ENCODE peak calls at places on chromosomes 3 and 15, in seven cellular contexts. One of them, this sample, is unnamed.

GRCh38 chr3:16513141-16514020 is at the start of gene RFTN1:
- DNase-seq in K562: peak
- DNase-seq in H1: peak
- DNase-seq in GM12878: no peak
- DNase-seq in HCT116: no peak
- DNase-seq in SK-N-SH: peak
- DNase-seq in HepG2: no peak
- DNase-seq in this sample: peak

GRCh38 chr3:167814441-167814951 is 79.0 kb downstream of the SERPINI1 start:
- DNase-seq in K562: no peak
- DNase-seq in H1: no peak
- DNase-seq in GM12878: no peak
- DNase-seq in HCT116: no peak
- DNase-seq in SK-N-SH: peak
- DNase-seq in HepG2: peak
- DNase-seq in this sample: no peak

GRCh38 chr3:32310336-32310735 is 71.9 kb downstream of the CMTM8 start:
- DNase-seq in K562: no peak
- DNase-seq in H1: no peak
- DNase-seq in GM12878: no peak
- DNase-seq in HCT116: no peak
- DNase-seq in SK-N-SH: no peak
- DNase-seq in HepG2: no peak
- DNase-seq in this sample: no peak

GRCh38 chr15:45441686-45442085 is 63.3 kb upstream of the GATM start:
- DNase-seq in K562: no peak
- DNase-seq in H1: no peak
- DNase-seq in GM12878: no peak
- DNase-seq in HCT116: no peak
- DNase-seq in SK-N-SH: no peak
- DNase-seq in HepG2: peak
- DNase-seq in this sample: peak

GRCh38 chr3:126152931-126153694 is 27.3 kb downstream of the ALDH1L1 start:
- DNase-seq in K562: no peak
- DNase-seq in H1: peak
- DNase-seq in GM12878: no peak
- DNase-seq in HCT116: no peak
- DNase-seq in SK-N-SH: no peak
- DNase-seq in HepG2: no peak
- DNase-seq in this sample: no peak

GRCh38 chr3:177525414-177525813 is 328.1 kb upstream of the TBL1XR1 start:
- DNase-seq in K562: no peak
- DNase-seq in H1: no peak
- DNase-seq in GM12878: no peak
- DNase-seq in HCT116: no peak
- DNase-seq in SK-N-SH: no peak
- DNase-seq in HepG2: no peak
- DNase-seq in this sample: no peak

GRCh38 chr3:69740103-69741021 is 1.1 kb downstream of the MITF start:
- DNase-seq in K562: peak
- DNase-seq in H1: peak
- DNase-seq in GM12878: no peak
- DNase-seq in HCT116: no peak
- DNase-seq in SK-N-SH: no peak
- DNase-seq in HepG2: no peak
- DNase-seq in this sample: no peak

GRCh38 chr3:152322756-152323155 is 54.0 kb downstream of the MBNL1 start:
- DNase-seq in K562: no peak
- DNase-seq in H1: no peak
- DNase-seq in GM12878: peak
- DNase-seq in HCT116: no peak
- DNase-seq in SK-N-SH: no peak
- DNase-seq in HepG2: no peak
- DNase-seq in this sample: peak

GRCh38 chr3:125300416-125300815 is 74.7 kb downstream of the ZNF148 start:
- DNase-seq in K562: no peak
- DNase-seq in H1: no peak
- DNase-seq in GM12878: no peak
- DNase-seq in HCT116: no peak
- DNase-seq in SK-N-SH: no peak
- DNase-seq in HepG2: no peak
- DNase-seq in this sample: no peak

GRCh38 chr3:127103116-127103515 is 89.8 kb upstream of the PRR23E start:
- DNase-seq in K562: no peak
- DNase-seq in H1: no peak
- DNase-seq in GM12878: no peak
- DNase-seq in HCT116: no peak
- DNase-seq in SK-N-SH: no peak
- DNase-seq in HepG2: no peak
- DNase-seq in this sample: no peak

GRCh38 chr3:184344579-184345350 is 7.4 kb downstream of the FAM131A start:
- DNase-seq in K562: no peak
- DNase-seq in H1: no peak
- DNase-seq in GM12878: no peak
- DNase-seq in HCT116: no peak
- DNase-seq in SK-N-SH: no peak
- DNase-seq in HepG2: no peak
- DNase-seq in this sample: no peak

GRCh38 chr15:61367953-61368352 is 138.9 kb upstream of the RORA start:
- DNase-seq in K562: no peak
- DNase-seq in H1: no peak
- DNase-seq in GM12878: no peak
- DNase-seq in HCT116: no peak
- DNase-seq in SK-N-SH: no peak
- DNase-seq in HepG2: no peak
- DNase-seq in this sample: no peak

GRCh38 chr15:89783861-89784685 is 7.9 kb downstream of the MESP2 start:
- DNase-seq in K562: no peak
- DNase-seq in H1: no peak
- DNase-seq in GM12878: no peak
- DNase-seq in HCT116: no peak
- DNase-seq in SK-N-SH: peak
- DNase-seq in HepG2: no peak
- DNase-seq in this sample: no peak

GRCh38 chr15:95300958-95301357 is 1029.5 kb upstream of the NR2F2 start:
- DNase-seq in K562: no peak
- DNase-seq in H1: no peak
- DNase-seq in GM12878: no peak
- DNase-seq in HCT116: no peak
- DNase-seq in SK-N-SH: no peak
- DNase-seq in HepG2: no peak
- DNase-seq in this sample: peak
- TF ChIP-seq POLR2AphosphoS5 in K562: no peak
- TF ChIP-seq POLR2AphosphoS5 in H1: no peak
- TF ChIP-seq POLR2AphosphoS5 in GM12878: no peak
- TF ChIP-seq POLR2AphosphoS5 in HCT116: no peak
- TF ChIP-seq POLR2AphosphoS5 in SK-N-SH: no peak
- TF ChIP-seq POLR2AphosphoS5 in HepG2: no peak
- TF ChIP-seq POLR2AphosphoS5 in this sample: peak

DNA sequence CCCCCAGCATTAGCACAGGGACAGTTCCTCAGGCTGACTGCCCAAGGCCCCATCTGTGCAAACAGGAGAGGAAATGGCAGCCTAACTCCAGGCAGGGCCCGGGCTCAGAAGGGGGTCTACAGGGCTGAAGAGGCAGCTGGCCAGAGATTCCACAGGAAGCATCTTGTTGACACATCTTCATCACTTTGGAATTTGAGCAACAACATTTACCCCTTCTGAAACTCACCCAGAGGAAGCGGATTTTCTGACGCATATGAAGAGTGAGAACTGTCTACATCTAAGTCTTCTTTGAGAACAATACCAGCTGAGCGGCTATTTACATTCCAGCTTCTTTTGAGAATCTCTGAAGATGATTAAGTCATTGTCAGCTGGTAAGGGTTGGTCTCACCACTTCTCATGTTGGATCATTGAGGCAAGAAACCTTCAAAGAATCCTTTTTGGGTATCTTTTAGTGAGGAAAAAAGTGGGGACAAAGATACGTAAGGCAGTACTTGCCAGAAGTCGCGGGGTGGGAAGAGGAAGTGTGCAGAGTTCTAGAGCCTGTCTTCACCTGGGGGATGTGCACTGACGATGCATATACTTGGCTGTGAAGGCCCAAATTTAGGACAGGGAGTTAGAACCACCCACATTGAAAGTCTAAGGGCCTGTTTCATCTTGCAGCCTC is 25.4 kb upstream of the SRP14 start:
- DNase-seq in K562: no peak
- DNase-seq in H1: no peak
- DNase-seq in GM12878: no peak
- DNase-seq in HCT116: no peak
- DNase-seq in SK-N-SH: no peak
- DNase-seq in HepG2: no peak
- DNase-seq in this sample: peak
- TF ChIP-seq MAX in K562: no peak
- TF ChIP-seq MAX in H1: no peak
- TF ChIP-seq MAX in GM12878: peak
- TF ChIP-seq MAX in HCT116: no peak
- TF ChIP-seq MAX in SK-N-SH: no peak
- TF ChIP-seq MAX in HepG2: no peak
- TF ChIP-seq MAX in this sample: no peak

GRCh38 chr3:59046839-59047238 is 3.0 kb downstream of the CFAP20DC start:
- DNase-seq in K562: no peak
- DNase-seq in H1: no peak
- DNase-seq in GM12878: no peak
- DNase-seq in HCT116: no peak
- DNase-seq in SK-N-SH: no peak
- DNase-seq in HepG2: no peak
- DNase-seq in this sample: no peak

GRCh38 chr3:59052803-59053411 is 3.1 kb upstream of the CFAP20DC start:
- DNase-seq in K562: peak
- DNase-seq in H1: no peak
- DNase-seq in GM12878: no peak
- DNase-seq in HCT116: peak
- DNase-seq in SK-N-SH: peak
- DNase-seq in HepG2: peak
- DNase-seq in this sample: peak

GRCh38 chr3:59049671-59050331 is at the start of gene CFAP20DC:
- DNase-seq in K562: peak
- DNase-seq in H1: peak
- DNase-seq in GM12878: peak
- DNase-seq in HCT116: peak
- DNase-seq in SK-N-SH: peak
- DNase-seq in HepG2: peak
- DNase-seq in this sample: peak
- TF ChIP-seq POLR2AphosphoS5 in K562: no peak
- TF ChIP-seq POLR2AphosphoS5 in H1: peak
- TF ChIP-seq POLR2AphosphoS5 in GM12878: peak
- TF ChIP-seq POLR2AphosphoS5 in HCT116: peak
- TF ChIP-seq POLR2AphosphoS5 in SK-N-SH: peak
- TF ChIP-seq POLR2AphosphoS5 in HepG2: no peak
- TF ChIP-seq POLR2AphosphoS5 in this sample: peak

GRCh38 chr15:84827246-84827645 is 10.1 kb downstream of the ALPK3 start:
- DNase-seq in K562: no peak
- DNase-seq in H1: no peak
- DNase-seq in GM12878: no peak
- DNase-seq in HCT116: no peak
- DNase-seq in SK-N-SH: no peak
- DNase-seq in HepG2: no peak
- DNase-seq in this sample: no peak
- TF ChIP-seq MAX in K562: no peak
- TF ChIP-seq MAX in H1: no peak
- TF ChIP-seq MAX in GM12878: no peak
- TF ChIP-seq MAX in HCT116: no peak
- TF ChIP-seq MAX in SK-N-SH: no peak
- TF ChIP-seq MAX in HepG2: no peak
- TF ChIP-seq MAX in this sample: no peak

This sample was measured in endothelial cell of umbilical vein.